ENCODE peak calls at places on chromosomes 12 and 14, in four cellular contexts. R is heart right ventricle, X is GM06990, O is kidney. B is an unnamed sample.
A peak's percentile ranks its signal among the peaks of the same experiment; 100 is the strongest.

GRCh38 chr12:123022846-123023245 is 42.4 kb downstream of the ARL6IP4 start:
- DNase-seq in R (no peak), X (no peak), O (peak; percentile 56), B (no peak)

GRCh38 chr14:22651586-22651985 is 7.4 kb upstream of the OR6J1 start:
- DNase-seq in R (no peak), X (no peak), O (no peak), B (no peak)

GRCh38 chr12:105031061-105031807 is 45.1 kb downstream of the NOPCHAP1 start:
- DNase-seq in R (no peak), X (peak; percentile 30), O (no peak), B (no peak)

GRCh38 chr12:1859643-1860042 is 39.3 kb downstream of the LRTM2 start:
- DNase-seq in R (no peak), X (no peak), O (no peak), B (peak; percentile 43)

GRCh38 chr14:59155886-59156285 is 32.6 kb upstream of the DAAM1 start:
- DNase-seq in R (no peak), X (no peak), O (no peak), B (peak; percentile 7)

GRCh38 chr14:38070213-38070612 is 137.5 kb upstream of the SSTR1 start:
- DNase-seq in R (no peak), X (no peak), O (no peak), B (no peak)

GRCh38 chr12:67161322-67161918 is 107.7 kb upstream of the CAND1 start:
- DNase-seq in R (no peak), X (peak; percentile 3), O (no peak), B (peak; percentile 73)

GRCh38 chr12:104718581-104718980 is 239.5 kb downstream of the SLC41A2 start:
- DNase-seq in R (no peak), X (no peak), O (peak; percentile 22), B (peak; percentile 62)

GRCh38 chr12:6549379-6550151 is 6.3 kb downstream of the IFFO1 start:
- DNase-seq in R (no peak), X (no peak), O (no peak), B (no peak)

GRCh38 chr12:19121449-19122018 is 8.0 kb upstream of the PLEKHA5 start:
- DNase-seq in R (no peak), X (no peak), O (no peak), B (no peak)

GRCh38 chr14:52650774-52651173 is 44.6 kb downstream of the ERO1A start:
- DNase-seq in R (no peak), X (no peak), O (no peak), B (peak; percentile 5)

GRCh38 chr12:15778126-15778525 is 11.1 kb downstream of the EPS8 start:
- DNase-seq in R (no peak), X (no peak), O (no peak), B (no peak)

GRCh38 chr12:109892748-109893147 is 7.3 kb upstream of the TCHP start:
- DNase-seq in R (no peak), X (peak; percentile 75), O (no peak), B (no peak)

GRCh38 chr14:74793506-74794155 is 30.5 kb downstream of the YLPM1 start:
- DNase-seq in R (no peak), X (no peak), O (no peak), B (peak; percentile 36)
- TF ChIP-seq CTCF in R (peak; percentile 46), X (peak; percentile 30), O (no peak), B (peak; percentile 63)

DNA sequence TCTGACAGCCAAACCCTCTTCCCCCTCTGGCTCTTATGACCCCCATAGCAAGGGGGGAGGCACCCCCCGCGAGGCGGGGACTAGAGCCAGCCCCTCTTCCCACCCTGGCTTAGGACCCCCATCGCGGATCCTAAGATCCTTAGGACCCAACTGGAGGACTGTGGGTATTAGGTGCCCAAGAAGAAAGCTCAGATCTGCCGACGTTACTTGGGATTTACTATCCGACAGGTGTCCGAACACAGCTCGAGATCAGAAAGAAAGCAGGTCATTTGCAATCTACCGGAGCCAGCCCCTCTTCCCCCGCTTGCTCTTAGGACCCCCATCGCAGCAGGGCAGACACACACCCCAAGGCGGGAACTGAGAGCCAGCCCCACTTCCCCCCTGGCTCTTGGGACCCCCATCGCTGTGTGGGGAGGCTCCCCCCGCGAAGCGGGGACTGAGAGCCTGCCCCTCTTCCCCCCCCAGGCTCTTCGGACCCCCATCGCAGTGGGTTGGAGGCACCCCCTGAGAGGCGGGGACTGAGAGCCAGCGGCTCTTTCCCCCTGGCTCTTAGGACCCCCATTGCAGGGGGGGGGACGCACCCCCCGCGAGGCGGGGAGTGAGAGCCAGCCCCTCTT is 46.8 kb downstream of the DDX11 start:
- DNase-seq in R (no peak), X (no peak), O (no peak), B (no peak)
- TF ChIP-seq CTCF in R (no peak), X (no peak), O (no peak), B (no peak)

GRCh38 chr14:96938946-96939345 is 141.8 kb downstream of the VRK1 start:
- DNase-seq in R (no peak), X (no peak), O (no peak), B (no peak)
- TF ChIP-seq CTCF in R (no peak), X (peak; percentile 89), O (no peak), B (peak; percentile 23)

DNA sequence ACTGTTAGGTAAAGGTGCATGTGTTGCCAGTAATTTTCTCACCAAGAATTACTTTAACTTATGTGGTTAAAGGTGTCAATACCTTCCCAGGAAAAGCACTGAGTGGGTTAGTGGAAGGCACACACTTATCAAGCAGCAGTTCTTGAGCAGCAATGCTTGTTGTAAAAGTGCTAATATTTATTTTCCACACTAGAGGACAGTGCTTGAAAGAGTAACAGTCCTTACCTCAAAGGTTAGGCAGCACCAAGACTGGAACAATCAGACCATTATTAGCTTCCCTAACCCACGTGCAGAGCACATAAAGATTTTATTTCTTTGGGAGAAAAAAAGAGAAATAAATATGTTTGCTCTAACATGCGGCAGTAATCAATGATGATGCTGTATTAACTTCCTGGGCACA is 48.8 kb upstream of the KRR1 start:
- DNase-seq in R (no peak), X (no peak), O (no peak), B (peak; percentile 80)
- TF ChIP-seq CTCF in R (peak; percentile 71), X (peak; percentile 23), O (peak; percentile 28), B (peak; percentile 61)